ENCODE peak calls at places on chromosome 4, in four cellular contexts. F is fibroblast of lung, C is upper lobe of right lung, J is MM.1S. U is an unnamed sample.

GRCh38 chr4:48162162-48162561 is 28.1 kb upstream of the TXK start:
- DNase-seq in F (no peak), C (no peak), J (no peak), U (no peak)

GRCh38 chr4:29770627-29771026 is 949.5 kb upstream of the PCDH7 start:
- DNase-seq in F (no peak), C (no peak), J (no peak), U (no peak)

GRCh38 chr4:146061610-146062324 is 113.8 kb upstream of the LSM6 start:
- DNase-seq in F (no peak), C (no peak), J (no peak), U (peak; percentile 14)

GRCh38 chr4:75630174-75630931 is at the start of gene CDKL2:
- DNase-seq in F (peak; percentile 55), C (peak; percentile 97), J (peak; percentile 83), U (no peak)

GRCh38 chr4:74543247-74543670 is 98.3 kb downstream of the AREG start:
- DNase-seq in F (no peak), C (no peak), J (peak; percentile 90), U (no peak)

GRCh38 chr4:107037188-107037587 is 1.1 kb upstream of the DKK2 start:
- DNase-seq in F (no peak), C (peak; percentile 69), J (no peak), U (peak; percentile 21)

GRCh38 chr4:55866290-55866907 is 13.0 kb downstream of the EXOC1 start:
- DNase-seq in F (peak; percentile 95), C (no peak), J (peak; percentile 75), U (no peak)

GRCh38 chr4:147078875-147079658 is 133.4 kb upstream of the TTC29 start:
- DNase-seq in F (no peak), C (no peak), J (no peak), U (no peak)

GRCh38 chr4:57234252-57234775 is 124.1 kb upstream of the IGFBP7 start:
- DNase-seq in F (no peak), C (no peak), J (no peak), U (no peak)

GRCh38 chr4:40377462-40378385 is 42.6 kb downstream of the CHRNA9 start:
- DNase-seq in F (peak; percentile 31), C (no peak), J (no peak), U (no peak)

GRCh38 chr4:34269593-34269992 is 1974.7 kb downstream of the ARAP2 start:
- DNase-seq in F (no peak), C (no peak), J (no peak), U (no peak)

GRCh38 chr4:6374575-6374974 is 97.8 kb downstream of the PPP2R2C start:
- DNase-seq in F (no peak), C (no peak), J (no peak), U (no peak)

GRCh38 chr4:52640808-52641595 is 18.1 kb downstream of the USP46 start:
- DNase-seq in F (peak; percentile 28), C (no peak), J (no peak), U (no peak)

GRCh38 chr4:143025111-143025704 is 159.5 kb upstream of the USP38 start:
- DNase-seq in F (peak; percentile 81), C (no peak), J (peak; percentile 49), U (no peak)

GRCh38 chr4:186704059-186704458 is 19.6 kb downstream of the FAT1 start:
- DNase-seq in F (no peak), C (no peak), J (no peak), U (no peak)

GRCh38 chr4:155684892-155685550 is 18.4 kb downstream of the GUCY1A1 start:
- DNase-seq in F (no peak), C (no peak), J (no peak), U (no peak)

GRCh38 chr4:183241322-183241640 is 78.8 kb downstream of the CLDN22 start:
- DNase-seq in F (peak; percentile 72), C (no peak), J (no peak), U (no peak)

GRCh38 chr4:85489273-85489672 is 14.3 kb downstream of the ARHGAP24 start:
- DNase-seq in F (peak; percentile 52), C (no peak), J (no peak), U (no peak)

GRCh38 chr4:24808261-24808660 is 12.9 kb downstream of the SOD3 start:
- DNase-seq in F (no peak), C (no peak), J (no peak), U (no peak)

GRCh38 chr4:153204247-153205027 is at the start of gene TRIM2:
- DNase-seq in F (peak; percentile 85), C (peak; percentile 73), J (no peak), U (peak; percentile 93)

GRCh38 chr4:7894677-7895181 is 44.9 kb downstream of the AFAP1 start:
- DNase-seq in F (no peak), C (no peak), J (no peak), U (no peak)

GRCh38 chr4:180751009-180751408 is 1492.2 kb upstream of the TENM3 start:
- DNase-seq in F (peak; percentile 83), C (no peak), J (no peak), U (no peak)

GRCh38 chr4:151195801-151196200 is 81.2 kb upstream of the PRSS48 start:
- DNase-seq in F (peak; percentile 84), C (no peak), J (no peak), U (no peak)

GRCh38 chr4:8410641-8411271 is 29.8 kb downstream of the ACOX3 start:
- DNase-seq in F (peak; percentile 47), C (no peak), J (no peak), U (peak; percentile 87)

GRCh38 chr4:88585908-88586307 is 6.4 kb upstream of the HERC3 start:
- DNase-seq in F (no peak), C (no peak), J (no peak), U (no peak)

GRCh38 chr4:54495641-54496040 is 162.1 kb upstream of the KIT start:
- DNase-seq in F (no peak), C (no peak), J (no peak), U (no peak)

GRCh38 chr4:44996276-44996845 is 270.0 kb upstream of the GNPDA2 start:
- DNase-seq in F (no peak), C (no peak), J (no peak), U (no peak)

DNA sequence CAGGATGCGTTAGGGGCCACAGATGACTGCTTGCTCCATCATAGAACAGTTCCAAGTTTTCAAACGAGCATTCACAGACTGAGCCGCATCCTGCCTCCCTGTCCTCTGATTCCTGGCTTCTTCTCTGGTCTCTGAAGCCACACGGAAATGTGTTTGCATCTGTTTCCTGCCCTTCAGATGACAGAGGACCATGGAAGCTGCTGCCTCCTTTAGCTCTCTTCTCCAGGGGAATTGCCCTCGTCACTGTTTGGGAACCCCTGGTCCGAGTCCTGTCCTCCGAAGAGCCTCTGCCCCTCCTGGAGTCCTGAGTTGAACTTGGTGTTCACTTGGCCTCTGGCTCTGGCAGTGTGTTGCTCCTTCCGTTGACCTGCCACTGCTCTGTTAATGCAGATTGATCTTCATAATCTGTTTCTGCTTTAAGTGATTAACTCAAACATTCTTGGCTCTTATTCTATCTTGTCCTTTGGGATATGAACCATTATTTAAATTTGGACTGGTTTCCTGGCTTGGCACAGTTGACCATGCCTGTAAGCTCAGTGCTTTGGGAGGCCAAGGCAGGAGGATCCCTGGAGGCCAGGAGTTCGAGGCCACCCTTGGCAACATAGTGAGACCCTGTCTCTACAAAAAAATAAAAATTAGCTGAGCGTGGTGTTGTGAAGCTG is 96.0 kb downstream of the PTTG2 start:
- DNase-seq in F (no peak), C (no peak), J (no peak), U (no peak)
- H3K4me1 ChIP-seq in F (peaks cover 2% of the 10 kb centered on the region), C (no peaks in the 10 kb centered on the region), J (no peaks in the 10 kb centered on the region), U (no peaks in the 10 kb centered on the region)

GRCh38 chr4:113117346-113117677 is 67.9 kb downstream of the ANK2 start:
- DNase-seq in F (no peak), C (no peak), J (no peak), U (no peak)

GRCh38 chr4:113113151-113113550 is 63.7 kb downstream of the ANK2 start:
- DNase-seq in F (no peak), C (no peak), J (no peak), U (no peak)

GRCh38 chr4:113114884-113115283 is 65.4 kb downstream of the ANK2 start:
- DNase-seq in F (no peak), C (no peak), J (no peak), U (no peak)

GRCh38 chr4:113112341-113112978 is 63.0 kb downstream of the ANK2 start:
- DNase-seq in F (no peak), C (no peak), J (no peak), U (no peak)

GRCh38 chr4:113116414-113117345 is 67.2 kb downstream of the ANK2 start:
- DNase-seq in F (no peak), C (no peak), J (no peak), U (no peak)
- H3K4me3 ChIP-seq in F (no peak overlapping the region), C (no peak overlapping the region), J (no peak overlapping the region), U (no peak overlapping the region)

GRCh38 chr4:3484057-3484973 is 21.2 kb downstream of the DOK7 start:
- DNase-seq in F (no peak), C (no peak), J (no peak), U (no peak)
- H3K27me3 ChIP-seq in F (peaks cover 16% of the 10 kb centered on the region), C (peaks cover 41% of the 10 kb centered on the region), J (peaks cover 94% of the 10 kb centered on the region), U (peaks cover 71% of the 10 kb centered on the region)

GRCh38 chr4:165756831-165757230 is 116.2 kb upstream of the TLL1 start:
- DNase-seq in F (no peak), C (no peak), J (no peak), U (no peak)

GRCh38 chr4:165748321-165748720 is 124.7 kb upstream of the TLL1 start:
- DNase-seq in F (no peak), C (no peak), J (no peak), U (no peak)

GRCh38 chr4:165754664-165755063 is 118.4 kb upstream of the TLL1 start:
- DNase-seq in F (no peak), C (no peak), J (no peak), U (no peak)

GRCh38 chr4:165757426-165757825 is 115.6 kb upstream of the TLL1 start:
- DNase-seq in F (no peak), C (no peak), J (no peak), U (no peak)

DNA sequence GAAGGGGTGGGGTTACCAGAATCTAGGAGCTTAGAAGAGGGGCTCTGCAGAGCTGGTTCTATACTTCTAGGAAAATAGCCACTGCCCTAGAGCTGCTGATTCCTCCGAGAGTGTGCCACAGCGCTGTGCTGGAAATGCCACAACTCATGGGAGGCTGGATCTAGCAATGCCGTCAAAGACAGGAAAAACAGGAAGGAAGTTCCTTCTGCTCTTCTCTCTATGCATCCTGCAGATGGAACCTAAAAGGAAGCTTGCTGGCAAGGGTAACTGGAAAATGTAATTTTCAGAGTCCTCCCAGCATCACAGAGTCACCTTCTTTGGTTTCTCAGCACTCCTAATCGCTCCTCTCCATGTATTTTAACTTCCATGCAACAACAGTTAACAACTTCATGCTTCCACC is 121.2 kb upstream of the TLL1 start:
- DNase-seq in F (no peak), C (no peak), J (no peak), U (no peak)
- H3K4me1 ChIP-seq in F (no peaks in the 10 kb centered on the region), C (no peaks in the 10 kb centered on the region), J (no peaks in the 10 kb centered on the region), U (no peaks in the 10 kb centered on the region)

GRCh38 chr4:76696109-76696508 is 201.8 kb downstream of the SOWAHB start:
- DNase-seq in F (peak; percentile 38), C (no peak), J (no peak), U (peak; percentile 33)
- H3K4me3 ChIP-seq in F (no peak overlapping the region), C (no peak overlapping the region), J (peak overlapping the region; percentile 41), U (no peak overlapping the region)

DNA sequence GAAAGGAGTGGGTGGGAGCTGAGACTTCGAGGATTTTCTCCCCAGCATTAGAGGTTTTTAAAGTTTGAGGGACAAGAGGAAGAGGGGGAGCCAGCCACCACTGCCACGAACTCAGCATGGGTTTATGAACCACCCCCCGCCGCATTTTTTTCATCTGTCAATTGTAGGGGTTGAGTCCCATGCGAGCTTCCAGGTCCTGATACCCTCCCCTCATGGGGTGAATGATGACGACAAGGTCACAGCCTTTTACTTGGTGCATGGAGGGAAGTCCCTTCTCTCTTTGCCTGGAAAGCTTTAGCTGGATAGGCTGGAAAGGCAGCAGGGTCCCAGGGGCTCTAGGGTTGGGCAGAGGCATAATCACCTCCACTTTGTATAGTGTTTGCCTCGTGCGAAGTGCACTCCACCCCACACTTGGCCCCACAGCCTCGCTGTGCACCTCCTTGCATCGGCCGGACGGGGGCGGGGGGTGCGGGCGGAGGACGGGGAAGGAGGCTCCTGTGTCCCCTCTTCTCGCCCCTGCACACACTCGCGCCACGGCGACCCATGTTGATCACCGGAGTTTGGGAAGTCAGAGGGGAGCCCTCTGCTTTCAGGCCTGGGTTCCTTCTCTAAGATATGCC is 3.7 kb upstream of the NKX1-1 start:
- DNase-seq in F (no peak), C (peak; percentile 55), J (no peak), U (no peak)
- H3K27me3 ChIP-seq in F (peaks cover 30% of the 10 kb centered on the region), C (peaks cover 90% of the 10 kb centered on the region), J (no peaks in the 10 kb centered on the region), U (peaks cover 4% of the 10 kb centered on the region)